ENCODE peak calls at places on chromosomes 16 and 17, in six cellular contexts. O is foreskin fibroblast, X is AG09319, M is GM10248, I is esophagus muscularis mucosa, N is heart left ventricle. T is an unnamed sample.

GRCh38 chr16:81519298-81520150 is 74.9 kb downstream of the CMIP start:
- DNase-seq in O (peak; percentile 42), X (no peak), M (no peak), I (no peak), N (no peak), T (no peak)

GRCh38 chr16:52501746-52502145 is 45.2 kb downstream of the TOX3 start:
- DNase-seq in O (no peak), X (no peak), M (no peak), I (no peak), N (no peak), T (no peak)

GRCh38 chr16:67199011-67199807 is at the start of gene ELMO3:
- DNase-seq in O (peak; percentile 36), X (no peak), M (no peak), I (no peak), N (no peak), T (no peak)

GRCh38 chr17:82232876-82233785 is 4.3 kb downstream of the SLC16A3 start:
- DNase-seq in O (no peak), X (no peak), M (no peak), I (peak; percentile 90), N (no peak), T (no peak)

GRCh38 chr17:81684442-81684911 is 666 bp downstream of the HGS start:
- DNase-seq in O (peak; percentile 94), X (peak; percentile 34), M (no peak), I (no peak), N (peak; percentile 57), T (peak; percentile 36)

GRCh38 chr16:86725401-86725800 is 147.1 kb downstream of the FOXL1 start:
- DNase-seq in O (peak; percentile 79), X (no peak), M (no peak), I (no peak), N (no peak), T (no peak)

GRCh38 chr16:15949210-15950166 is at the start of gene ABCC1:
- DNase-seq in O (peak; percentile 73), X (no peak), M (peak; percentile 87), I (no peak), N (peak; percentile 33), T (peak; percentile 95)

GRCh38 chr16:57609541-57610401 is 18.7 kb upstream of the ADGRG1 start:
- DNase-seq in O (peak; percentile 41), X (no peak), M (peak; percentile 85), I (no peak), N (peak; percentile 46), T (peak; percentile 82)

GRCh38 chr16:14434860-14435259 is 195.2 kb downstream of the PARN start:
- DNase-seq in O (no peak), X (no peak), M (no peak), I (no peak), N (no peak), T (no peak)

GRCh38 chr16:12728471-12728870 is 75.2 kb downstream of the CPPED1 start:
- DNase-seq in O (no peak), X (no peak), M (no peak), I (no peak), N (no peak), T (no peak)

GRCh38 chr16:3122926-3123570 is 10.7 kb downstream of the ZNF205 start:
- DNase-seq in O (peak; percentile 50), X (no peak), M (no peak), I (no peak), N (no peak), T (no peak)

GRCh38 chr16:65373095-65373494 is 251.2 kb upstream of the CDH11 start:
- DNase-seq in O (no peak), X (no peak), M (no peak), I (peak; percentile 8), N (no peak), T (no peak)

GRCh38 chr17:18261659-18262058 is 1.2 kb downstream of the MIEF2 start:
- DNase-seq in O (no peak), X (no peak), M (no peak), I (no peak), N (no peak), T (no peak)

GRCh38 chr17:18261146-18261515 is 669 bp downstream of the MIEF2 start:
- DNase-seq in O (peak; percentile 80), X (no peak), M (peak; percentile 75), I (no peak), N (peak; percentile 92), T (peak; percentile 81)

GRCh38 chr17:18259621-18260331 is 686 bp upstream of the MIEF2 start:
- DNase-seq in O (peak; percentile 43), X (no peak), M (no peak), I (no peak), N (no peak), T (no peak)

GRCh38 chr17:18262111-18262510 is 1.6 kb downstream of the MIEF2 start:
- DNase-seq in O (no peak), X (no peak), M (no peak), I (no peak), N (no peak), T (no peak)

DNA sequence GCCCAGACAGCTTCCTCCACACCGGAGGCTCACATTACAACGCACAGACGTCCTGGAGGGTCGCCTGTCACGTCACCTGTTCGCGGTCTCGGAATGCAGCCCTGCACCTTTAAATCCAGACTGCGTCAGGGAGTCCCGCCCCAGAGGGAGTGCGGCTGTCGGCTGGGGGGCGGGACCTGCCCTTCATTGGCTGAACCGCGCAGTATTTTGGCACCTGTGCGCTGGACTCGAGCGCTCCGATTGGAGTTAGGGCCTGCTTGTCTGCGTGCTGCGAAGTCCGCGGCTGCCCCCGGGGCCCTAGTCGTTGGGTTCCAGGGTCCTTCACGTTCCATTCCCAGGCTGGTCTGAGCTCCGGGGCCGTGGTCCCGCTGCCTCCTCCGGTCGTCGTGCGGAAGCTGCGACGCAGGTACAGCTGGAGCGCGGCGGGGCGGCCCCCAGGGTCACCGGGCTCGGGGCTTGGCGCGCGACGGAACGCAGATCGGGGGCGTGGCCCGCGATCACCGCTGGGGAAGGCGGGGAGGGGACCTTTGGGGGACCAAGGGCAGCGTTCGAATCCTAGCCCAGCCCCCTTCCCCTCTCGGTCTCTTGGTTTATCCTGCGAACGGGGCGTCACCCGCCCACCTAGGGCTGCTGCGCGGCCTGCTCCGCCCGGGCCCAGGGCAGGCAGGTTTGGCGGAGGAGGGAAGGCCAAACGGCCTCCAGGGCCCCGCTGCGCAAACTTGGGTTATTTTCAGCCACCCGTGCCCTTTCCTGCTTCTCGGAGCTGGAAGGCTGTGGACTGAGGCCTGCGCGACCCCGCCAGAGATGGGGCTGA is at the start of gene MIEF2:
- DNase-seq in O (peak; percentile 98), X (peak; percentile 82), M (peak; percentile 98), I (peak; percentile 98), N (peak; percentile 98), T (peak; percentile 99)
- TF ChIP-seq CTCF in O (no peak), X (no peak), M (no peak), I (no peak), N (no peak), T (no peak)

DNA sequence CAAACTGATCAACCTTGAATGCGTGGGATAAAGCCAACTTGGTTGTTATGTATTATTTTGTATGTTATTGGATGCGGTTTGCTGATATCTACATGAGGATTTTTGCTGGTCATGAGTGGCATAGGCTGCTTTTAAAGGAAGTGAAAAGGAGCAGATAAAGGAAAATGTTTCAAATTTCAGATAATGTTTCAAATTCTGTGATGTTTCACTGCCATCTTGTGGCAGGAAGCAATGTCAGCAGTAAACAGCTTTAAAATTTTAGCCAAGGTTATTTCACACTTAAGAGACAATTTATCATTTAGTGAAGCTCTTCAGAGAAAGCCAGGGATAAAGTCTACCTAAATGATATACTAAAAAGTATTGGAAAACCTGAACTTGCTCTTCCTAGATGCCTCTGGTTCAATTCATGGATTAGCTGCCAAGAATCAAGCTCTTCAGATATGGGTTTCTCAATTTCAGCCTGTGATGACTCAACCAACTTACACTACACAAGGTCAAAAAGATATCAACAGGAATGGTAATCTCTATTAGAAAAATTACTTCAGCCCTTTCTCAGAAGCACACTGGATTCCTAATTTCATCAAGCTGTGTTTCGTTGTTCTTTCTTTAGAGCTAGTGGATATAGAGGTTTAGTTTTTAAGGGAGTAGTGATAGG is 136.0 kb upstream of the C17orf78 start:
- DNase-seq in O (peak; percentile 67), X (peak; percentile 20), M (peak; percentile 28), I (no peak), N (no peak), T (peak; percentile 32)
- TF ChIP-seq CTCF in O (peak; percentile 66), X (peak; percentile 70), M (peak; percentile 77), I (peak; percentile 46), N (peak; percentile 55), T (peak; percentile 71)

GRCh38 chr17:2366747-2367494 is 29.6 kb downstream of the SGSM2 start:
- DNase-seq in O (peak; percentile 37), X (no peak), M (no peak), I (no peak), N (peak; percentile 9), T (no peak)
- TF ChIP-seq CTCF in O (no peak), X (no peak), M (no peak), I (no peak), N (no peak), T (no peak)

DNA sequence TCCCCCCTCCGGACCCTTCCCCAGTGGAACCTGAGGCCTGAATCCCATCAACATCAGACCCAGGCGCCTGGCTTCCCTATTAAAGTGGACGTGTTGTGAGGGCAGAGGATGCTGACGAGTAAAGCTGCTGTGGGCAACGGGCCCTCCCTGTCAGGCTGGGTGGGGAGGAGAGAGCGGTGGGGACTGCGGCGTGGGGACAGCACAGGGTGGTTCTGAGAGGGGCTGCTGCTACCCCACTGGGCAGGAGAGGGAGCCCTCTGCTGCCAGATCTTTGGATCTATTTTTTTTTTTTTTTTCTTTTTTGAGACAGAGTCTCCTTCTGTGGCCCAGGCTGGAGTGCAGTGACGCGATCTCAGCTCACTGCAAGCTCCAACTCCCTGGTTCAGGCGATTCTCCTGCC is 5.9 kb downstream of the CA5A start:
- DNase-seq in O (peak; percentile 29), X (no peak), M (no peak), I (no peak), N (no peak), T (no peak)
- TF ChIP-seq CTCF in O (peak; percentile 18), X (peak; percentile 22), M (peak; percentile 20), I (no peak), N (no peak), T (peak; percentile 4)

DNA sequence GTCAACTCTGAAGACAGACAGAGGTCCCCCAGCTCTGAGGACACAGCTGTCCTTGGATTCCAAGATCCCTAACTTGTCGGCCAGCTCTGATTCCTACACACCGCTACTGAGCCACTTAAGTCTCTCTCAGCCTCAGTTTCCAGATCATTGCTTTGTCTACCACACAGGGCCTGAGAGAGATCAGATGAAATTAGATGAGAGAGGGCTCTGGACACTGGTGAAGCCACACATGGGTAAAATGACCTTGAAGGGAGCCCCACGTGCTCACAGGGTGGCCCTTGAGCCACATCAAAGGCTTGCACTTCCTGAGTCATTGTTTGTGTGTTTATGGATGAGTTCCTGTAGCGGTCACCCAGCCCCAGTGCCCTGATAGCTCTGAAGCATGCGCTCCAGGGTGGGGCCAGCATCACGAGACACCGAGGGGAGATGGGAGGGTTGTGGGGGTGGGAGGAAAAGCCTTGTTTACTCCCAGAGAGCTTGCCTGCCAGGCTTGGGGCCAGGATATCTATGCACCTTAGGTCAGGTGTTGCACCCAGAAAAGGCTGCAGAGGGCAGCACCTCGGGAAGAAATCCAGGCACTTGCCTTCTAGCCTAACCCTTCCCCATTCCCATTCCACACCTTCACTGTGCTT is 32.7 kb upstream of the SLC6A2 start:
- DNase-seq in O (no peak), X (no peak), M (no peak), I (peak; percentile 87), N (no peak), T (no peak)
- TF ChIP-seq CTCF in O (peak; percentile 17), X (peak; percentile 17), M (no peak), I (no peak), N (no peak), T (no peak)

T was measured in GM20000.